ENCODE peak calls at places on chromosomes 13 and 19, in nine cellular contexts. K is GM23338, O is neural progenitor cell, S is PC-3, N is MM.1S, X is SK-N-SH, V is OCI-LY7, E is HCT116, R is GM23248. L is an unnamed sample. For H4K20me1, the result is how much of the 10 kb centered on the place peaks cover.

GRCh38 chr13:48678316-48678715 is 24.6 kb downstream of the CYSLTR2 start:
- DNase-seq in R (no peak), S (no peak), K (peak), N (no peak), E (no peak), O (peak), V (no peak), X (no peak), L (no peak)

GRCh38 chr13:48161530-48162179 is 66.8 kb upstream of the MED4 start:
- DNase-seq in X (no peak), K (no peak), V (no peak), N (no peak), E (no peak), S (no peak), R (no peak), O (no peak), L (no peak)

GRCh38 chr13:40271511-40271910 is 394.9 kb downstream of the FOXO1 start:
- DNase-seq in X (no peak), V (peak), E (no peak), R (no peak), S (no peak), K (no peak), N (no peak), O (no peak), L (no peak)

GRCh38 chr13:48346583-48346982 is 43.0 kb downstream of the RB1 start:
- DNase-seq in N (no peak), K (no peak), O (no peak), R (no peak), V (no peak), X (no peak), S (no peak), E (no peak), L (no peak)

GRCh38 chr13:111269508-111269907 is 50.9 kb upstream of the TEX29 start:
- DNase-seq in O (no peak), V (no peak), E (no peak), R (no peak), X (no peak), N (no peak), K (peak), S (no peak), L (no peak)

GRCh38 chr13:67134322-67135129 is 95.6 kb downstream of the PCDH9 start:
- DNase-seq in N (no peak), O (no peak), R (no peak), E (no peak), X (no peak), K (no peak), V (peak), S (no peak), L (no peak)

GRCh38 chr19:43545276-43545675 is 12.3 kb downstream of the ZNF575 start:
- DNase-seq in K (no peak), N (no peak), E (no peak), S (no peak), X (no peak), R (no peak), O (no peak), V (no peak), L (no peak)

GRCh38 chr19:29971648-29972047 is 29.6 kb downstream of the URI1 start:
- DNase-seq in K (no peak), O (no peak), E (no peak), S (no peak), N (no peak), R (no peak), V (no peak), X (no peak), L (no peak)

GRCh38 chr19:22882797-22883196 is 50.7 kb downstream of the ZNF723 start:
- DNase-seq in X (peak), O (peak), V (peak), K (peak), S (peak), R (peak), N (peak), E (peak), L (peak)

DNA sequence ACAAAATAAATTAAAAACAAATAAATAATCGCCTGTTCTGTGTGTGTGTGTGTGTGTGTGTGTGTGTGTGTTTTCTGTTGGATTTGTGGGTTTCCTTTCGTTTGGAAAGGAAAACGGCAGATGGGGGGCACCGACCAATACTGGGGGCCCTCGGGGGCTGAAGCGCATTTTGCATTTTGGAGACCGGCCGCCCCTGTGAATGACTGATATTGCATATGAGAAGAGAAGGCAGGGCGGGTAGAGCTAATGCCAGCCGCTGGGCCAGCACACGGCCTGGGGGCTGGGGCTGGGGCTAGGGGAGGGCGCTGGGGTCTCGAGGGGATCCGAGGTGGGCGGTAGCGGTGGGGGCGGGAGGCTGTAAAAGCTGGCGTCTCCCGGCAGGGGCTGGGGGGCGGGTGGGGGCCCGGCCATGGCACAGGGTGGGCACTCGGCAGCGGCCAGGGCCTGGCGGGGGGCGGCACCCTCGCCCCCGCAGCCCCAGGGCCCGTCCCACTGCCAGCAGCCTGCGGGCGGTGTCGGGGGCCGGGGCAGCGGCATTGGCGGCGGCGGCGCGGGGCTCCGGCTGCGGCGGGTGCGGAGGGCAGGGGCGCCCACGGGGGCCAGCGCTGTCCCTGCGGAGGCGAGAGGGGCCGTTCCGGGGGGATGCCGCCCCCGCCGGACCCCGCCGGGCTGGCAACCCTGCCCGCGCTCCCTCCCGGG is 11.2 kb downstream of the ANO8 start:
- DNase-seq in X (peak), S (no peak), K (no peak), E (no peak), R (no peak), N (no peak), V (no peak), O (no peak), L (no peak)
- TF ChIP-seq EZH2phosphoT487 in X (no peak), S (no peak), K (no peak), E (no peak), R (no peak), N (no peak), V (no peak), O (no peak), L (no peak)

GRCh38 chr13:59533561-59534337 is 630.0 kb downstream of the DIAPH3 start:
- DNase-seq in X (no peak), N (no peak), E (no peak), V (no peak), K (no peak), R (no peak), O (no peak), S (peak), L (no peak)
- H3K4me2 ChIP-seq in X (peak), N (no peak), E (no peak), V (no peak), K (peak), R (no peak), O (no peak), S (peak), L (no peak)

DNA sequence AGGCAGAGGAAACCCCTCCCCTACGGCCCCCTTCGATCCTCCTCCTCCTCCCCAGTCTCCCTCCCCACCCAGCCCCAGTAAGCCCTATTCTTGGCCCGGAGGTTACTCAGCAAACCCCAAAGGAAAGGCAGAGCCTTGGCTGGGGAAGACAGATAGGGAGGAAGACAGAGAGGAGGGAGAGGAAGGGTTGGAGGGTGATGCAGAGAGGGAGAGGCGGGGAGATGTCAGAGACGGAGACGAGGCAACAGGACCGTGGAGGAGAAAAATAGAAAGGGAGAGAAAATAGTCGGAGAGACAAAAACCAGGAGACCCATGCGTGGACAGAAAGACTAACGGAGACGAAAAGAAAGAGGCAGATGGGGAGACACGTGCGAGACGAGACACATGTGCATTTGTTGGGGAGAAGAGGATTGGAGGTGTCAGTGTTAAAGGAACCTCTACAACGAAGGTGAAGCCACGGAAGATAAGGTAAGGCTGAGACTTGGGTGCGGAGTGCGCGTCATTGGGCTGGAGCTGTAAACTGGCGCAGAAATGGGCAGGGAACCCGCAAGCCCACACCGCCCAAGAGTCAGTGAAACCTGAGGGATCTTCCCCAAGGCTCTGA is 2.9 kb downstream of the TGFB1 start:
- DNase-seq in V (no peak), R (peak), E (no peak), X (peak), K (peak), N (no peak), O (no peak), S (no peak), L (no peak)
- H4K20me1 ChIP-seq in V (under half), R (under half), E (under half), X (half or more), K (under half), N (under half), O (under half), S (under half), L (under half)

GRCh38 chr13:79775830-79776229 is 294.9 kb downstream of the NDFIP2 start:
- DNase-seq in V (no peak), N (peak), E (peak), O (peak), S (peak), R (peak), X (no peak), K (peak), L (peak)
- TF ChIP-seq EZH2phosphoT487 in V (no peak), N (no peak), E (no peak), O (no peak), S (no peak), R (no peak), X (no peak), K (no peak), L (no peak)

GRCh38 chr19:41876847-41877489 is at the start of gene CD79A:
- DNase-seq in O (no peak), S (no peak), V (peak), N (no peak), E (no peak), X (no peak), K (no peak), R (no peak), L (no peak)
- H3K4me2 ChIP-seq in O (no peak), S (no peak), V (peak), N (peak), E (no peak), X (no peak), K (no peak), R (no peak), L (no peak)